ENCODE peak calls at places on chromosomes 4 and X, in five cellular contexts. C is fibroblast of lung, Y is uterus, O is lower lobe of right lung, K is hepatocyte. X is an unnamed sample. For H3K4me1 and H3K27me3, the result is how much of the 10 kb centered on the place peaks cover.

GRCh38 chr4:145840162-145840768 is 98.4 kb downstream of the ZNF827 start:
- DNase-seq in Y (no peak), O (no peak), C (peak), K (peak), X (no peak)

GRCh38 chrX:76279007-76279406 is 106.1 kb downstream of the PBDC1 start:
- DNase-seq in O (no peak), Y (peak), K (peak), C (peak), X (peak)

GRCh38 chr4:189228726-189229125 is 711.9 kb upstream of the FRG1 start:
- DNase-seq in K (no peak), Y (no peak), O (no peak), C (no peak), X (no peak)

GRCh38 chrX:7689791-7690412 is 153.1 kb upstream of the VCX start:
- DNase-seq in O (no peak), C (no peak), K (no peak), Y (no peak), X (no peak)

GRCh38 chrX:28590394-28590793 is 3.1 kb downstream of the IL1RAPL1 start:
- DNase-seq in K (no peak), C (peak), Y (no peak), O (no peak), X (no peak)

GRCh38 chr4:109803924-109804571 is 2.2 kb upstream of the CFI start:
- DNase-seq in Y (no peak), K (peak), C (peak), O (no peak), X (no peak)

GRCh38 chr4:120694973-120695372 is 227.6 kb downstream of the PRDM5 start:
- DNase-seq in O (no peak), C (peak), Y (no peak), K (peak), X (no peak)

GRCh38 chr4:98544141-98544817 is 114.1 kb downstream of the TSPAN5 start:
- DNase-seq in O (no peak), C (no peak), Y (no peak), K (no peak), X (no peak)

GRCh38 chr4:106019771-106020170 is 124.5 kb downstream of the NPNT start:
- DNase-seq in O (no peak), C (no peak), K (no peak), Y (no peak), X (no peak)

GRCh38 chr4:183788308-183788707 is 116.8 kb upstream of the STOX2 start:
- DNase-seq in K (no peak), C (no peak), Y (no peak), O (no peak), X (no peak)

GRCh38 chrX:24478516-24478915 is 13.4 kb downstream of the PDK3 start:
- DNase-seq in Y (no peak), C (no peak), K (no peak), O (no peak), X (no peak)

GRCh38 chrX:133151320-133151719 is 54.4 kb upstream of the USP26 start:
- DNase-seq in O (no peak), C (no peak), Y (no peak), K (peak), X (no peak)

GRCh38 chr4:76585897-76586360 is 150.9 kb downstream of the SHROOM3 start:
- DNase-seq in K (peak), C (no peak), Y (peak), O (peak), X (peak)

DNA sequence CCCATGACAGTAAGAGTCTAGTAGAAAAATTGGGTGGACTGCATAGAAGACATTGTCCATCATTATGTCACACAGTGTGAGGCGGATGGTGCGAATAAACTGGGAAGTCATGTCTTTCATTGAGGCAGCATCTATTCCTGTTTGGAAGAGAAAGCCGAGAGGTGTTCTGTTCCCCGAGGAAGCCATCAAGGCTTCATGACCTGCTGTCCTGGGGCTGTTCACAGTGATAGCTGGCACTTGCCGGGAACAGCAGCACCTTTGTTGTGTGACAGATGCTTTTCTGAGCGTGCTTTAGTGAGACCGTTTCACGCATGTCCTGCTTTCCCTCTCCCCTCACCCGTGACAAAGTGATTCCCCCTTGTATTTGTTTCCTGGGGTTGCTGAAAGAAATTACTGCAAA is 20.3 kb downstream of the RGS12 start:
- DNase-seq in O (peak), K (no peak), C (no peak), Y (no peak), X (no peak)
- H3K4me1 ChIP-seq in O (under half), K (under half), C (under half), Y (under half), X (under half)

GRCh38 chr4:3775576-3775975 is 9.4 kb downstream of the ADRA2C start:
- DNase-seq in K (no peak), C (no peak), O (no peak), Y (no peak), X (no peak)

GRCh38 chr4:3777669-3778068 is 11.5 kb downstream of the ADRA2C start:
- DNase-seq in Y (no peak), C (no peak), O (no peak), K (no peak), X (no peak)

GRCh38 chr4:3775011-3775410 is 8.8 kb downstream of the ADRA2C start:
- DNase-seq in O (no peak), C (no peak), K (no peak), Y (no peak), X (no peak)

GRCh38 chr4:3777033-3777390 is 10.8 kb downstream of the ADRA2C start:
- DNase-seq in O (no peak), Y (no peak), C (no peak), K (no peak), X (no peak)

DNA sequence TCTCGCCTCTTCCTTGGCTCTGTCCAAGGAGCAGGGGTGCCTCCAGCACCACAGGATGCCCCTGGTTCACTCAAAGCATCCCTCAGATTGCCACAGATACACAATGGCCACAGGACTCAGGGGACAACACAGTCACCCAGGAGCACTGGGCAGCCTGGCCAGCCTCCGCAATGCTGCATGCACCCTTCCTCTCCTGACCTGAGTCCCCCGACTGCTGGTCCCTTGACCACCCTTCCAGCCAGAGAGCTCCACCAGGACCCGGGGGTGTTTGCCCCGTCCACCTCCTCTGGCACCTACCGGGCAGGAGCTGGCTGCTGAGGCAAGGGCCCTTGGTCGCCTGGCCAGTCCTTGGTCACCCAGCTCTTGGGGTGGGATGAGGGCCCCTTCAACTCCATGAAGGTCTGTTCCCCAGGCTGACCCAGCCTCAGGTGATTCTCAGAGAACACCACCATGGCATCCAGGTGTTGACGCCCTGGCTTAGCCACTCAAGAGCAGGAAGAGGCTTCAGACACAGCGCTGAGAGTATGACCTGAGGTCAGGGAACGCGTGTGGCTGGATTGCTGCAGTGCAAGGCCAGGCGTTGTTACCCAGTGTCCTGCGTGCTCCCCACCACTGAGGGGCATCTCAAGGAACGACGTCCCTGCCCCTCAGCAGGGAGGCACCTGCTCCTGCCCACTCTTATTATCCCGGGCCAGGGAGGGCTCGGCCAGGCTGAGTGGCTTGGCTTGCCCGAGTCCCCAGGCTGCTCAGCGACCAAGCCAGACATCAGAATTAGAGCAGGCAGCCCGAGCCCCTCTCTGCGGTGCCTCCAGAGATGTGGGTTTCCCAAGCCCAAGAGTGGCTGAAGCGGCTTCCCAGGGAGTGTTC is 10.2 kb downstream of the ADRA2C start:
- DNase-seq in C (no peak), O (no peak), Y (no peak), K (no peak), X (no peak)
- H3K27me3 ChIP-seq in C (under half), O (under half), Y (under half), K (under half), X (under half)

GRCh38 chr4:137635108-137635507 is 102.8 kb upstream of the PCDH18 start:
- DNase-seq in Y (no peak), C (peak), O (no peak), K (no peak), X (no peak)

GRCh38 chr4:137635596-137635995 is 103.3 kb upstream of the PCDH18 start:
- DNase-seq in C (peak), O (no peak), K (no peak), Y (no peak), X (no peak)

GRCh38 chr4:137630252-137630651 is 98.0 kb upstream of the PCDH18 start:
- DNase-seq in O (no peak), K (no peak), C (no peak), Y (no peak), X (no peak)

GRCh38 chr4:137631605-137632004 is 99.3 kb upstream of the PCDH18 start:
- DNase-seq in K (no peak), C (no peak), O (no peak), Y (no peak), X (no peak)

DNA sequence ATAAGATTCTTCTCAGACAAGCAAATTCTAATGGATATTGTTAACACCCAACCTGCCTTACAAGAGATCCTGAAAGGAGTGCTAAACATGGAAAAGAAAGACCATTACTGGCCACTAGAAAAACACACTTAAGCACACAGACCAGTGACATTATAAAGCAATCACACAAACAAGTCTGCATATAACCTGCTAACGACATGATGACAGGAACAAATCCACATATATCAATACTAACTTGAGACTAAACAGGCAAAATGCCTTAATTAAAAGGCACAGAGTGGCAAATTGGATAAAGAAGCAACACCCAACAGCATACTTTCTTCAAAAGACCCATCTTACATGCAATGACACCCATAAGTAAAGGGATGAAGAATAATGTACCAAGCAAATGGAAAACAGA is 100.5 kb upstream of the PCDH18 start:
- DNase-seq in K (no peak), O (no peak), Y (no peak), C (no peak), X (no peak)
- TF ChIP-seq CTCF in K (no peak), O (no peak), Y (no peak), C (no peak), X (no peak)

GRCh38 chrX:51896626-51897025 is 3.2 kb downstream of the MAGED1 start:
- DNase-seq in K (no peak), C (no peak), Y (no peak), O (no peak), X (no peak)

GRCh38 chrX:51892921-51893745 is at the start of gene MAGED1:
- DNase-seq in C (peak), Y (peak), O (peak), K (peak), X (peak)

GRCh38 chrX:51891821-51892551 is 1.4 kb upstream of the MAGED1 start:
- DNase-seq in C (peak), O (no peak), K (peak), Y (peak), X (peak)

GRCh38 chrX:51893931-51894696 is 691 bp downstream of the MAGED1 start:
- DNase-seq in C (peak), O (no peak), Y (peak), K (peak), X (peak)

DNA sequence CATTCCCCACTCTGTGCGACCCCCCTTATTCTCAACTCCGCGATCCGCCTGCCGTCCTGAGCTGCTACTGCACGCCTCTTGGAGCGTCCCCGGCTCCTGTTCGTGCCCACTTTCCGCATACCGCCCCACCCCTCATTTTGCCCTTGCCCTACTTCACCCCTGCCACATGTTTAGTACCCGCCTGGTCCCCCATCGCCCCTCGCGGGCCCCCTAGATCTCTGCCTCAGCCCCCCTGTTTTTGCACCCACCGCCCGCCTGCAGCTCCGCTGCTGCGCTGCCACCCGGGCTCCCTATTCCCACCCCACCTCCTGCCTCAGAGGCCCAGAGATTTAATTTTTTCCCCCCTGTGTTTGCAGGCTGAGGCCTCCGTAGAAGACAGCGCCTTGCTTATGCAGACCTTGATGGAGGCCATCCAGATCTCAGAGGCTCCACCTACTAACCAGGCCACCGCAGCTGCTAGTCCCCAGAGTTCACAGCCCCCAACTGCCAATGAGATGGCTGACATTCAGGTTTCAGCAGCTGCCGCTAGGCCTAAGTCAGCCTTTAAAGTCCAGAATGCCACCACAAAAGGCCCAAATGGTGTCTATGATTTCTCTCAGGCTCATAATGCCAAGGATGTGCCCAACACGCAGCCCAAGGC is 1.4 kb downstream of the MAGED1 start:
- DNase-seq in O (no peak), K (peak), C (peak), Y (peak), X (peak)
- H3K4me1 ChIP-seq in O (under half), K (under half), C (under half), Y (under half), X (under half)

GRCh38 chr4:127210877-127211276 is 421.9 kb upstream of the INTU start:
- DNase-seq in C (no peak), O (no peak), K (no peak), Y (no peak), X (peak)
- H3K27me3 ChIP-seq in C (under half), O (under half), K (under half), Y (under half), X (under half)